ENCODE peak calls at places on chromosomes 12 and 14, in eight cellular contexts. R is esophagus squamous epithelium, J is NB4, T is IMR-90, L is sigmoid colon, M is adrenal gland, S is tibial nerve, P is ovary. Q is an unnamed sample.

GRCh38 chr14:96031691-96032090 is 7.5 kb upstream of the C14orf132 start:
- DNase-seq in L (no peak), R (no peak), J (no peak), M (no peak), S (no peak), T (no peak), P (no peak), Q (no peak)

GRCh38 chr12:75543529-75543928 is 32.1 kb upstream of the KRR1 start:
- DNase-seq in T (no peak), L (no peak), M (no peak), S (no peak), J (no peak), R (no peak), P (no peak), Q (no peak)

GRCh38 chr12:65603428-65604351 is 220.6 kb upstream of the HMGA2 start:
- DNase-seq in J (no peak), M (no peak), L (peak; percentile 62), T (peak; percentile 94), P (peak; percentile 12), S (peak; percentile 17), R (no peak), Q (peak; percentile 48)

GRCh38 chr12:14960548-14961465 is 594 bp downstream of the ARHGDIB start:
- DNase-seq in S (no peak), M (no peak), P (no peak), T (peak; percentile 36), J (peak; percentile 86), R (no peak), L (no peak), Q (no peak)

GRCh38 chr12:62802981-62803380 is 132.0 kb downstream of the PPM1H start:
- DNase-seq in S (no peak), M (no peak), R (no peak), T (peak; percentile 37), P (no peak), L (no peak), J (no peak), Q (no peak)

GRCh38 chr14:81834308-81834707 is 300.7 kb upstream of the SEL1L start:
- DNase-seq in L (no peak), J (no peak), R (no peak), M (no peak), T (no peak), P (no peak), S (no peak), Q (no peak)

GRCh38 chr12:38544357-38545066 is 227.9 kb downstream of the ALG10B start:
- DNase-seq in R (no peak), L (no peak), S (no peak), J (peak; percentile 6), P (no peak), M (no peak), T (no peak), Q (no peak)

GRCh38 chr12:110141389-110141788 is 17.2 kb downstream of the IFT81 start:
- DNase-seq in R (no peak), J (no peak), S (peak; percentile 61), L (peak; percentile 91), T (peak; percentile 65), P (no peak), M (no peak), Q (peak; percentile 88)

GRCh38 chr14:67602071-67602470 is 2.0 kb upstream of the PIGH start:
- DNase-seq in T (no peak), M (no peak), J (no peak), L (no peak), R (no peak), S (no peak), P (no peak), Q (peak; percentile 21)

GRCh38 chr12:45990468-45991288 is at the start of gene SCAF11:
- DNase-seq in P (peak; percentile 100), L (peak; percentile 100), T (peak; percentile 100), S (peak; percentile 100), R (peak; percentile 100), J (peak; percentile 100), M (peak; percentile 100), Q (peak; percentile 100)
- TF ChIP-seq POLR2A in P (peak; percentile 90), L (peak; percentile 95), T (peak; percentile 86), S (peak; percentile 78), R (no peak), J (peak; percentile 98), M (peak; percentile 95), Q (no peak)

GRCh38 chr14:104680056-104680805 is 9.2 kb upstream of the INF2 start:
- DNase-seq in J (peak; percentile 67), M (peak; percentile 86), L (peak; percentile 79), S (no peak), T (peak; percentile 85), R (no peak), P (no peak), Q (no peak)
- H3K4me3 ChIP-seq in J (no peak overlapping the region), M (no peak overlapping the region), L (no peak overlapping the region), S (no peak overlapping the region), T (no peak overlapping the region), R (no peak overlapping the region), P (no peak overlapping the region), Q (no peak overlapping the region)

DNA sequence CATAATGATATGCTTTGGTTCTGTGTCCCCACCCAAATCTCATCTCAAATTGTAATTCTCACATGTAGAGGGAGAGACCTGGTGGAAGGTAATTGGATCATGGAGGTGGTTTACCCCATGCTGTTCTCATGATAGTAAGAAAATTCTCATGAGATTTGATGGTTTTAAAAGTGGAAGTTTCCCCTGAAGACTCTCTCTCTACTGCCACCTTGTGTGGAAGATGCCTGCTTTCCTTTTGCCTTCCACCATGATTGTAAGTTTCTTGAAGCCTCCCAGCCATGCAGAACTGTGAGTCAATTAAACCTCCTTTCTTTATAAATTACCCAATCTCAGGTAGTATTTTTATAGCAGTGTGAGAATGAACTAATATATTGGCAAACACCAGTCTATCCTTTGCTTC is 260.4 kb upstream of the PPFIA2 start:
- DNase-seq in S (no peak), L (no peak), T (no peak), P (no peak), R (no peak), M (no peak), J (peak; percentile 25), Q (no peak)
- TF ChIP-seq CTCF in S (no peak), L (no peak), T (no peak), P (no peak), R (no peak), M (no peak), J (peak; percentile 32), Q (no peak)

GRCh38 chr12:121800694-121801600 is 2.9 kb upstream of the SETD1B start:
- DNase-seq in L (peak; percentile 93), P (peak; percentile 76), S (peak; percentile 57), J (peak; percentile 90), M (peak; percentile 80), T (peak; percentile 83), R (no peak), Q (peak; percentile 96)

GRCh38 chr12:121798807-121799174 is 5.0 kb upstream of the SETD1B start:
- DNase-seq in T (no peak), R (no peak), P (no peak), L (no peak), M (no peak), S (no peak), J (no peak), Q (peak; percentile 89)

GRCh38 chr12:121799175-121799841 is 4.5 kb upstream of the SETD1B start:
- DNase-seq in M (peak; percentile 89), R (no peak), P (no peak), T (peak; percentile 85), L (peak; percentile 93), J (peak; percentile 81), S (peak; percentile 63), Q (peak; percentile 82)

GRCh38 chr12:121801601-121802484 is 2.0 kb upstream of the SETD1B start:
- DNase-seq in P (no peak), R (no peak), J (peak; percentile 73), S (peak; percentile 18), L (no peak), M (no peak), T (peak; percentile 45), Q (no peak)

GRCh38 chr12:121799842-121800693 is 3.7 kb upstream of the SETD1B start:
- DNase-seq in R (peak; percentile 52), L (peak; percentile 97), T (peak; percentile 84), J (peak; percentile 94), M (peak; percentile 93), P (peak; percentile 95), S (peak; percentile 81), Q (peak; percentile 91)
- TF ChIP-seq POLR2A in R (no peak), L (peak; percentile 75), T (no peak), J (no peak), M (peak; percentile 74), P (peak; percentile 90), S (peak; percentile 62), Q (peak; percentile 15)

GRCh38 chr12:51862947-51863346 is 14.4 kb upstream of the FIGNL2 start:
- DNase-seq in T (no peak), R (no peak), J (no peak), S (no peak), M (no peak), L (no peak), P (no peak), Q (no peak)
- H3K4me3 ChIP-seq in T (no peak overlapping the region), R (no peak overlapping the region), J (no peak overlapping the region), S (no peak overlapping the region), M (no peak overlapping the region), L (no peak overlapping the region), P (no peak overlapping the region), Q (no peak overlapping the region)

DNA sequence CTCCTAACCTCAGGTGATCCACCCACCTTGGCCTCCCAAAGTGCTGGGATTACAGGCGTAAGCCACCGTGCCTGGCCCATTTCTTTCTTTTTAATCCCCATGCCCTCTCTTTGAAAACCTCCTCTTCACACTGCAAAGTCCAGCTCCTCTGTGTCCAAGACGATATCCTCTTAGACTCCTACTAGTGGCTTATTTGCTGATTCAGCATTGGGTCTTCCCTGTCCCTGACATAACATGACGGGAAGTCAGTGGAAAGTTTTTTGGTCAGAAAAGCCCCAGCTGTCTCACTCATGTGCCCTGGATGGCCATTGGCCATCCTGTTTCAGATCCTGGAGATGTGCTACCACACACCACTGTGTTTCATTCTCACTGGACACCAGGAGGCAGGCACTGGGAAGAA is 102.6 kb upstream of the MED13L start:
- DNase-seq in L (no peak), J (no peak), S (no peak), T (no peak), M (no peak), P (no peak), R (no peak), Q (no peak)
- TF ChIP-seq CTCF in L (no peak), J (no peak), S (no peak), T (no peak), M (no peak), P (no peak), R (no peak), Q (no peak)